ENCODE peak calls at places on chromosomes 1 and 21, in seven cellular contexts. S, O, K, G, E, Q and X are unnamed samples.

GRCh38 chr1:6460349-6461236 is 5.4 kb downstream of the TNFRSF25 start:
- DNase-seq in O (no peak), K (no peak), S (no peak), G (no peak), E (no peak), Q (peak), X (no peak)

GRCh38 chr1:214012418-214012817 is 24.6 kb downstream of the PROX1 start:
- DNase-seq in Q (no peak), S (no peak), G (no peak), E (no peak), O (no peak), K (no peak), X (no peak)

GRCh38 chr21:43211085-43212071 is 42.6 kb downstream of the CRYAA start:
- DNase-seq in O (peak), K (no peak), G (no peak), S (peak), E (no peak), Q (peak), X (peak)

GRCh38 chr1:185739967-185740366 is 5.8 kb downstream of the HMCN1 start:
- DNase-seq in E (no peak), S (no peak), Q (no peak), O (no peak), K (no peak), G (no peak), X (no peak)

GRCh38 chr1:2523191-2523890 is 3.1 kb downstream of the PANK4 start:
- DNase-seq in G (no peak), E (no peak), S (no peak), O (no peak), K (no peak), Q (no peak), X (no peak)

GRCh38 chr1:4700801-4701200 is 46.4 kb downstream of the AJAP1 start:
- DNase-seq in K (no peak), E (no peak), O (peak), Q (no peak), G (no peak), S (no peak), X (no peak)

GRCh38 chr1:87058343-87058649 is 143.9 kb downstream of the HS2ST1 start:
- DNase-seq in K (peak), G (no peak), O (no peak), Q (no peak), E (no peak), S (no peak), X (no peak)

GRCh38 chr1:239270509-239270908 is 115.9 kb upstream of the CHRM3 start:
- DNase-seq in E (no peak), O (no peak), Q (no peak), K (no peak), G (no peak), S (no peak), X (no peak)

GRCh38 chr21:30058928-30059327 is 107.7 kb downstream of the CLDN17 start:
- DNase-seq in G (no peak), O (no peak), Q (no peak), S (no peak), K (no peak), E (no peak), X (no peak)

GRCh38 chr1:205954819-205955404 is 11.7 kb upstream of the SLC26A9 start:
- DNase-seq in E (no peak), S (no peak), K (no peak), Q (no peak), G (no peak), O (no peak), X (no peak)

GRCh38 chr1:201219481-201220387 is 29.1 kb downstream of the IGFN1 start:
- DNase-seq in G (no peak), K (no peak), O (no peak), E (no peak), S (no peak), Q (no peak), X (no peak)

GRCh38 chr1:230157409-230158390 is 90.7 kb downstream of the GALNT2 start:
- DNase-seq in S (no peak), G (no peak), E (no peak), Q (no peak), O (no peak), K (no peak), X (peak)

GRCh38 chr1:47578026-47578861 is 140.4 kb downstream of the FOXD2 start:
- DNase-seq in S (no peak), O (peak), Q (no peak), G (no peak), K (no peak), E (no peak), X (peak)

GRCh38 chr1:214816603-214817002 is 213.6 kb downstream of the CENPF start:
- DNase-seq in S (no peak), Q (no peak), E (no peak), K (no peak), O (no peak), G (no peak), X (no peak)

GRCh38 chr21:45845063-45845789 is 136.3 kb upstream of the COL6A1 start:
- DNase-seq in Q (peak), E (no peak), O (no peak), S (no peak), G (no peak), K (no peak), X (no peak)

GRCh38 chr1:21926814-21927530 is 10.1 kb downstream of the HSPG2 start:
- DNase-seq in G (no peak), K (peak), O (no peak), E (no peak), S (no peak), Q (no peak), X (no peak)

GRCh38 chr1:172496678-172497077 is 36.3 kb upstream of the SUCO start:
- DNase-seq in Q (no peak), E (no peak), S (no peak), G (no peak), O (no peak), K (no peak), X (no peak)

DNA sequence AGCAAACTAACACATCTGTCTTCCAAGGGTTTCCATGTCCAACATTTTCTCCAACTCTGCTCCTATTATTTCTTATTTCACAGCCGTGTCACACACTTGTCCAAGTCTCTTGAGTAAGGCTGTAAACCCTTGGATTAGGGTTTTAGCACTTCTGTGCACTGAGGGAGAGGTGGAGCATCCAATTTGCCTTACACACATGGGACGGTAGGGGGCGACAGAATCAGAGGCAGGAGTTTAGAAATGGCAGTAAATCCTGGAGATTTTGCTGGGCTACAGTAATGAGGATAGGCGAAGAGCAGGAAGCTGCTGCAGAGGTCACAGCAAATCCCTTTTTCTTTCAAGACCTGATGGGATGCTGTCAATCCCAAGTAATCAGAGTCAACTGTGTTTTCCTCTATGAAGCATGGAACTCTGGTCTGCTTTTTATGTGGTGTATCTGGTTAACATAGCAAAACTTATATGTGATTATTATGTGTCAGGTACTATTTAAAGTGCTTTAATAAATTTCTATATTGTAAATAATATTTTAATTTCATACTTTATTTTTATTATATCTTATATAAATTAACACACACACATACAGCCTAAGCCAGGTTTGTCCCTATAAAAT is 15.4 kb upstream of the LCE5A start:
- DNase-seq in Q (no peak), S (no peak), G (no peak), E (no peak), K (peak), O (no peak), X (peak)
- TF ChIP-seq CTCF in Q (no peak), S (peak), G (peak), E (peak), K (peak), O (no peak), X (peak)

GRCh38 chr21:44298301-44298700 is 1.6 kb upstream of the PFKL start:
- DNase-seq in G (no peak), E (no peak), K (peak), Q (no peak), S (no peak), O (no peak), X (no peak)

GRCh38 chr21:44296103-44296519 is 3.7 kb upstream of the PFKL start:
- DNase-seq in K (no peak), O (no peak), Q (no peak), E (no peak), S (no peak), G (no peak), X (no peak)

GRCh38 chr21:44299085-44299457 is 782 bp upstream of the PFKL start:
- DNase-seq in G (no peak), E (no peak), K (peak), O (no peak), Q (no peak), S (no peak), X (no peak)

GRCh38 chr21:44296916-44297315 is 2.9 kb upstream of the PFKL start:
- DNase-seq in O (no peak), S (no peak), E (no peak), G (no peak), Q (no peak), K (no peak), X (no peak)

DNA sequence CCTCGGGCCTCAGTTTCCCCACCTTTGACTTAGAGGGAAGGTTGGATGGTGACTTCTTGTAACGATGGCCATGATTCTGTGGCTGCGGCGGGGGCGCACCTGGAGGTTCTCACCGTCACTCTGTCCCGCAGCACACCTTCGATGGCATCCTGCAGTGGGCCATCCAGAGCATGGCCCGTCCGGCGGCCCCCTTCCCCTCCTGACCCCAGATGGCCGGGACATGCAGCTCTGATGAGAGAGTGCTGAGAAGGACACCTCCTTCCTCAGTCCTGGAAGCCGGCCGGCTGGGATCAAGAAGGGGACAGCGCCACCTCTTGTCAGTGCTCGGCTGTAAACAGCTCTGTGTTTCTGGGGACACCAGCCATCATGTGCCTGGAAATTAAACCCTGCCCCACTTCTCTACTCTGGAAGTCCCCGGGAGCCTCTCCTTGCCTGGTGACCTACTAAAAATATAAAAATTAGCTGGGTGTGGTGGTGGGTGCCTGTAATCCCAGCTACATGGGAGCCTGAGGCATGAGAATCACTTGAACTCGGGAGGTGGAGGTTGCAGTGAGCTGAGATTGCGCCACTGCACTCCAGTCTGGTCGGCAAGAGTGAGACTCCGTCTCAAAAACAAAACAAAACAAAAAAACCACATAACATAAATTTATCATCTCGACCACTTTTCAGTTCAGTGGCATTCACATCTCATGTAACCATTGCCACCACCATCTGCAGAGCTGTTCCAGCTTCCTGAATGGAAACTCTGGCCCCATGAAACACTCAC is 2.1 kb upstream of the PFKL start:
- DNase-seq in E (peak), Q (peak), S (peak), K (peak), O (peak), G (peak), X (peak)
- TF ChIP-seq CTCF in E (peak), Q (peak), S (peak), K (peak), O (peak), G (peak), X (peak)

DNA sequence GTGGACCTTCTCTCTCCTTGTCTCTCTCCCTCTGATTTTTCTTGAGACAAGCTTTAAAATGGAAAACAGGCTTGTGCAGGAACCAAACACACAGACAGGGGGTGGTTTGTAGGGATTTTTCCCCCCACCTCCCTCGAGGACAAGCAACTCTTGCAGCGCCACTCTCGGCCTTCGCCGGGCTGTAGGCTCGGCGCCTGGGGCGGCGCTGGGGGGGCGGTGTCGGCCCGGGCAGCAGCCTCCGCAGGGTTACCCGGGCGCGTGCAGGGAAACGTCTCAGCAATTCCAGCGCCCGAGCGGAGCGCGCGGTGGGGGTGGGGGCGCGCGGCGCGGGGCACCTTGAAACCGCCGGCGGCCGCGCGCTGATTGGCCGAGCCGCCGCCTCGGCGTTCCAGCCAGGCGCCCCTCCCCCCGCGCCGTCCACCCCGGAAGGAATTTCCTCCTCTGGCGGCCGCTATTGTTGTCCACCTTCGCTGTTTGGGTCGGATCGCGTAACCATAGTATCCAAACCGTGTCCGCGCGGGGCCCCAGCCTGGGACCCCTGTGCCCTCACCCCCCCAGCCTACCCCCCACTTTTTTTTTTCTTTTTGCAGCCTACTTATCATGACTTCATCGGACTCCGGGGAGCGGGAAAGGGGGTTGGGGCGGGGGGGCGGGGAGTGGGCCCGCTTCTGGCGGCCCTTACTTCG is 59.8 kb upstream of the ACOT11 start:
- DNase-seq in O (peak), K (peak), Q (peak), E (peak), G (peak), S (peak), X (peak)
- TF ChIP-seq CTCF in O (peak), K (peak), Q (no peak), E (no peak), G (peak), S (peak), X (no peak)

GRCh38 chr1:162840256-162840839 is 20.6 kb downstream of the CCDC190 start:
- DNase-seq in S (no peak), O (no peak), K (no peak), G (no peak), E (no peak), Q (no peak), X (no peak)
- TF ChIP-seq CTCF in S (no peak), O (no peak), K (no peak), G (peak), E (no peak), Q (no peak), X (no peak)

GRCh38 chr21:31659286-31660133 is at the start of gene SOD1:
- DNase-seq in O (peak), E (peak), S (peak), G (peak), Q (peak), K (peak), X (peak)
- TF ChIP-seq CTCF in O (no peak), E (no peak), S (peak), G (no peak), Q (no peak), K (no peak), X (no peak)

DNA sequence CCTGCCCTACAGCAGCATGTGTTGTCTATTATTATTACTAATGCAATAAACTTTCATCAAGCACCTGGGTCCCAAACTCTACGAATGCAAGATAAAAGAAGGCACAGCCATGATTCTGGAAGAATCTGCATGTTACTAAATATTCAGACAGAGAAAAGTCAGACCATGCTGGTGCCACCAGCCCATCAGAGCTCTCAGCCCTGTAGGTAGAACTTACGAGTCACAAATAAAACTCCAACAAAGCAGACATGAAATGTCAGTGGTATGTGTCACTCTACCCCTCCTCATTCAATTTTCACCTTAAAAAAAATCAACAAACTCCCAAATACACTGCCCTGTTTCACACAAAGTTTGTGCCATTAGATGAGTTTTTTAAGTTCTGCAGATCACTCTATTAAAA is 62.4 kb upstream of the TIAM1 start:
- DNase-seq in S (no peak), Q (no peak), O (no peak), E (no peak), G (no peak), K (no peak), X (no peak)
- TF ChIP-seq CTCF in S (no peak), Q (no peak), O (no peak), E (no peak), G (no peak), K (no peak), X (no peak)

DNA sequence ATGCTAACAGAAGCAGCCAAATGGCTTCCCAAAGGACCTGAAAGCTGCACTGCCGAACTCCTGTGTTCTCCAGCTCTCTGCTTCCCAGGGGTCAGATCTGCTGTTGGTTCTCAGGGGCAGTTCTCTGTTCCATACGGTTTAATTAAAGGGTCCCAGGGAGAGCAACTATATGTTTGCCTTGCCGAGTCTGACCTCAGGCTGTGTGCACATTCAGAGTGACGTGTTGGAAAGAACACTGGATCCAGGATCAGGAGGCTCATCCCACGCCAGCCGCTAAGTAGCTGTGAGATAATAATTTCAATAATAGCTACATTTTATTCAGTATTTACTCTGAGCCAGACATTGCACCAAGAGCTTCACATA is 23.4 kb downstream of the NENF start:
- DNase-seq in S (no peak), O (no peak), K (no peak), Q (no peak), G (no peak), E (no peak), X (no peak)
- TF ChIP-seq CTCF in S (no peak), O (no peak), K (no peak), Q (no peak), G (no peak), E (no peak), X (no peak)

GRCh38 chr1:203528098-203528497 is 34.1 kb downstream of the OPTC start:
- DNase-seq in Q (no peak), G (no peak), K (no peak), E (no peak), O (no peak), S (no peak), X (no peak)
- TF ChIP-seq CTCF in Q (no peak), G (no peak), K (no peak), E (no peak), O (no peak), S (no peak), X (no peak)

GRCh38 chr1:231395996-231396385 is 26.1 kb downstream of the EGLN1 start:
- DNase-seq in K (no peak), E (no peak), G (no peak), O (no peak), Q (no peak), S (no peak), X (no peak)

GRCh38 chr1:231390071-231390470 is 32.0 kb downstream of the EGLN1 start:
- DNase-seq in S (no peak), O (no peak), E (peak), K (peak), G (no peak), Q (no peak), X (no peak)

GRCh38 chr1:231393668-231394067 is 28.4 kb downstream of the EGLN1 start:
- DNase-seq in Q (no peak), S (no peak), G (no peak), K (no peak), E (no peak), O (no peak), X (no peak)

GRCh38 chr1:231395051-231395995 is 26.8 kb downstream of the EGLN1 start:
- DNase-seq in K (peak), O (no peak), E (peak), G (peak), S (no peak), Q (no peak), X (peak)

GRCh38 chr1:231392380-231393131 is 29.5 kb downstream of the EGLN1 start:
- DNase-seq in S (no peak), Q (no peak), E (no peak), K (no peak), O (no peak), G (no peak), X (no peak)
- TF ChIP-seq CTCF in S (no peak), Q (no peak), E (no peak), K (no peak), O (no peak), G (no peak), X (no peak)

GRCh38 chr1:17791464-17791863 is 36.3 kb downstream of the ACTL8 start:
- DNase-seq in E (no peak), O (no peak), S (no peak), Q (no peak), G (no peak), K (no peak), X (no peak)
- TF ChIP-seq CTCF in E (no peak), O (no peak), S (no peak), Q (no peak), G (no peak), K (no peak), X (no peak)